ENCODE peak calls at places on chromosome 1, in six cellular contexts. One of them, this sample, is unnamed.

GRCh38 chr1:23393706-23394105 is 24.1 kb upstream of the ZNF436 start:
- DNase-seq in ELF-1: peak; percentile 48
- DNase-seq in ACHN: peak; percentile 90
- DNase-seq in GM23248: peak; percentile 68
- DNase-seq in right atrium auricular region: peak; percentile 73
- DNase-seq in amygdala: no peak
- DNase-seq in this sample: no peak

GRCh38 chr1:19619697-19620384 is 24.3 kb upstream of the NBL1 start:
- DNase-seq in amygdala: no peak
- DNase-seq in GM23248: peak; percentile 24
- DNase-seq in right atrium auricular region: no peak
- DNase-seq in ELF-1: no peak
- DNase-seq in ACHN: no peak
- DNase-seq in this sample: no peak

GRCh38 chr1:28416509-28417194 is 47.1 kb downstream of the PHACTR4 start:
- DNase-seq in GM23248: no peak
- DNase-seq in ACHN: no peak
- DNase-seq in ELF-1: no peak
- DNase-seq in amygdala: no peak
- DNase-seq in right atrium auricular region: no peak
- DNase-seq in this sample: no peak

GRCh38 chr1:43358121-43358745 is 548 bp upstream of the CDC20 start:
- DNase-seq in GM23248: peak; percentile 58
- DNase-seq in amygdala: no peak
- DNase-seq in right atrium auricular region: no peak
- DNase-seq in ELF-1: no peak
- DNase-seq in ACHN: peak; percentile 69
- DNase-seq in this sample: no peak

GRCh38 chr1:38852780-38853179 is 6.8 kb downstream of the RRAGC start:
- DNase-seq in ACHN: no peak
- DNase-seq in right atrium auricular region: no peak
- DNase-seq in ELF-1: no peak
- DNase-seq in GM23248: no peak
- DNase-seq in amygdala: no peak
- DNase-seq in this sample: no peak

GRCh38 chr1:8015809-8016165 is 10.3 kb downstream of the ERRFI1 start:
- DNase-seq in GM23248: peak; percentile 33
- DNase-seq in right atrium auricular region: no peak
- DNase-seq in ACHN: no peak
- DNase-seq in amygdala: no peak
- DNase-seq in ELF-1: no peak
- DNase-seq in this sample: no peak

GRCh38 chr1:231554969-231555368 is 26.5 kb downstream of the TSNAX start:
- DNase-seq in ACHN: no peak
- DNase-seq in right atrium auricular region: no peak
- DNase-seq in ELF-1: no peak
- DNase-seq in GM23248: no peak
- DNase-seq in amygdala: no peak
- DNase-seq in this sample: no peak

GRCh38 chr1:100874433-100874832 is 20.2 kb downstream of the EXTL2 start:
- DNase-seq in ACHN: no peak
- DNase-seq in right atrium auricular region: no peak
- DNase-seq in amygdala: no peak
- DNase-seq in GM23248: no peak
- DNase-seq in ELF-1: no peak
- DNase-seq in this sample: no peak

GRCh38 chr1:176949033-176949662 is 215.4 kb downstream of the ASTN1 start:
- DNase-seq in ELF-1: peak; percentile 93
- DNase-seq in GM23248: peak; percentile 43
- DNase-seq in right atrium auricular region: no peak
- DNase-seq in ACHN: peak; percentile 66
- DNase-seq in amygdala: no peak
- DNase-seq in this sample: no peak

GRCh38 chr1:23924601-23925000 is 11.4 kb upstream of the CNR2 start:
- DNase-seq in GM23248: no peak
- DNase-seq in amygdala: no peak
- DNase-seq in ACHN: no peak
- DNase-seq in right atrium auricular region: no peak
- DNase-seq in ELF-1: no peak
- DNase-seq in this sample: no peak

GRCh38 chr1:187840557-187840956 is 1011.8 kb downstream of the PLA2G4A start:
- DNase-seq in amygdala: no peak
- DNase-seq in ACHN: no peak
- DNase-seq in GM23248: no peak
- DNase-seq in right atrium auricular region: no peak
- DNase-seq in ELF-1: peak; percentile 24
- DNase-seq in this sample: no peak

GRCh38 chr1:241639040-241639652 is 1.0 kb downstream of the CHML start:
- DNase-seq in ELF-1: no peak
- DNase-seq in ACHN: peak; percentile 49
- DNase-seq in GM23248: peak; percentile 32
- DNase-seq in right atrium auricular region: no peak
- DNase-seq in amygdala: no peak
- DNase-seq in this sample: no peak

GRCh38 chr1:190320952-190321351 is 156.7 kb downstream of the BRINP3 start:
- DNase-seq in GM23248: no peak
- DNase-seq in ELF-1: no peak
- DNase-seq in amygdala: no peak
- DNase-seq in ACHN: peak; percentile 52
- DNase-seq in right atrium auricular region: no peak
- DNase-seq in this sample: no peak

This sample was measured in esophagus muscularis mucosa.